ENCODE peak calls at places on chromosome 6, in seven cellular contexts. U, C, M, G, P, Q and T are unnamed samples.

GRCh38 chr6:5583528-5583927 is 322.2 kb downstream of the FARS2 start:
- DNase-seq in U (no peak), C (no peak), M (no peak), G (no peak), P (no peak), Q (no peak), T (no peak)

GRCh38 chr6:100078509-100078908 is 84.5 kb upstream of the MCHR2 start:
- DNase-seq in U (no peak), C (no peak), M (no peak), G (no peak), P (no peak), Q (no peak), T (no peak)

GRCh38 chr6:95354551-95354950 is 222.8 kb upstream of the MANEA start:
- DNase-seq in U (no peak), C (no peak), M (no peak), G (no peak), P (no peak), Q (no peak), T (no peak)

GRCh38 chr6:53294095-53294494 is 54.7 kb downstream of the ELOVL5 start:
- DNase-seq in U (no peak), C (no peak), M (no peak), G (peak; percentile 9), P (peak; percentile 41), Q (no peak), T (no peak)

GRCh38 chr6:44738652-44739141 is 351.2 kb downstream of the CDC5L start:
- DNase-seq in U (no peak), C (no peak), M (peak; percentile 30), G (no peak), P (peak; percentile 12), Q (no peak), T (peak; percentile 65)

GRCh38 chr6:26272171-26272631 is 92.8 kb upstream of the BTN3A2 start:
- DNase-seq in U (no peak), C (no peak), M (no peak), G (no peak), P (no peak), Q (no peak), T (no peak)

GRCh38 chr6:168226832-168227434 is 92.6 kb downstream of the DACT2 start:
- DNase-seq in U (no peak), C (no peak), M (no peak), G (no peak), P (no peak), Q (no peak), T (no peak)

GRCh38 chr6:138035070-138035469 is 72.1 kb downstream of the PERP start:
- DNase-seq in U (no peak), C (no peak), M (no peak), G (no peak), P (no peak), Q (no peak), T (no peak)

GRCh38 chr6:104705095-104705707 is 154.5 kb downstream of the HACE1 start:
- DNase-seq in U (no peak), C (no peak), M (no peak), G (no peak), P (no peak), Q (peak; percentile 50), T (no peak)

GRCh38 chr6:149332602-149333311 is 15.2 kb downstream of the TAB2 start:
- DNase-seq in U (no peak), C (no peak), M (no peak), G (peak; percentile 34), P (no peak), Q (no peak), T (no peak)

GRCh38 chr6:44856495-44856878 is 469.0 kb downstream of the CDC5L start:
- DNase-seq in U (no peak), C (no peak), M (no peak), G (no peak), P (no peak), Q (no peak), T (no peak)

GRCh38 chr6:139378882-139379341 is 4.5 kb upstream of the CITED2 start:
- DNase-seq in U (no peak), C (no peak), M (no peak), G (no peak), P (no peak), Q (no peak), T (no peak)

GRCh38 chr6:152669894-152670293 is 27.8 kb upstream of the MYCT1 start:
- DNase-seq in U (no peak), C (no peak), M (no peak), G (peak; percentile 13), P (no peak), Q (no peak), T (no peak)

GRCh38 chr6:29376003-29376402 is 912 bp upstream of the OR12D3 start:
- DNase-seq in U (no peak), C (no peak), M (no peak), G (no peak), P (no peak), Q (no peak), T (no peak)

GRCh38 chr6:134519456-134519855 is 201.5 kb upstream of the SGK1 start:
- DNase-seq in U (no peak), C (no peak), M (no peak), G (no peak), P (no peak), Q (no peak), T (no peak)

GRCh38 chr6:170393807-170394399 is 87.3 kb downstream of the FAM120B start:
- DNase-seq in U (no peak), C (no peak), M (no peak), G (no peak), P (no peak), Q (no peak), T (no peak)

GRCh38 chr6:12354499-12354898 is 64.3 kb downstream of the EDN1 start:
- DNase-seq in U (no peak), C (no peak), M (peak; percentile 22), G (no peak), P (no peak), Q (no peak), T (no peak)

GRCh38 chr6:25456249-25456648 is 177.1 kb downstream of the CARMIL1 start:
- DNase-seq in U (no peak), C (no peak), M (no peak), G (peak; percentile 12), P (no peak), Q (no peak), T (no peak)

GRCh38 chr6:105137388-105137787 is 42.4 kb downstream of the POPDC3 start:
- DNase-seq in U (no peak), C (peak; percentile 23), M (no peak), G (no peak), P (no peak), Q (no peak), T (no peak)

GRCh38 chr6:144661101-144661806 is 376.1 kb downstream of the UTRN start:
- DNase-seq in U (no peak), C (no peak), M (no peak), G (no peak), P (no peak), Q (no peak), T (peak; percentile 51)

GRCh38 chr6:106087548-106088325 is 1.6 kb downstream of the PRDM1 start:
- DNase-seq in U (no peak), C (peak; percentile 21), M (no peak), G (no peak), P (no peak), Q (no peak), T (no peak)

GRCh38 chr6:15978426-15978825 is 150.5 kb upstream of the MYLIP start:
- DNase-seq in U (no peak), C (no peak), M (no peak), G (no peak), P (no peak), Q (no peak), T (no peak)

GRCh38 chr6:138654715-138655634 is 118.6 kb upstream of the CCDC28A start:
- DNase-seq in U (no peak), C (no peak), M (no peak), G (no peak), P (no peak), Q (no peak), T (peak; percentile 17)

GRCh38 chr6:150250826-150251225 is 108.0 kb downstream of the PPP1R14C start:
- DNase-seq in U (peak; percentile 42), C (no peak), M (no peak), G (no peak), P (no peak), Q (no peak), T (no peak)

GRCh38 chr6:50602191-50602810 is 111.0 kb upstream of the TFAP2D start:
- DNase-seq in U (no peak), C (no peak), M (no peak), G (peak; percentile 4), P (no peak), Q (no peak), T (peak; percentile 6)

GRCh38 chr6:43175676-43176422 is 4.8 kb downstream of the SRF start:
- DNase-seq in U (no peak), C (no peak), M (no peak), G (no peak), P (no peak), Q (no peak), T (no peak)

GRCh38 chr6:133546098-133546497 is 304.9 kb downstream of the EYA4 start:
- DNase-seq in U (no peak), C (no peak), M (no peak), G (no peak), P (no peak), Q (no peak), T (no peak)

GRCh38 chr6:4133941-4134838 is 1.2 kb downstream of the ECI2 start:
- DNase-seq in U (no peak), C (no peak), M (no peak), G (no peak), P (no peak), Q (no peak), T (no peak)

GRCh38 chr6:15715060-15715459 is 52.2 kb upstream of the DTNBP1 start:
- DNase-seq in U (no peak), C (no peak), M (no peak), G (no peak), P (no peak), Q (no peak), T (no peak)

GRCh38 chr6:169921853-169922779 is 170.7 kb downstream of the ERMARD start:
- DNase-seq in U (no peak), C (no peak), M (no peak), G (no peak), P (no peak), Q (no peak), T (no peak)

GRCh38 chr6:6332240-6332639 is 11.8 kb upstream of the F13A1 start:
- DNase-seq in U (no peak), C (no peak), M (no peak), G (no peak), P (no peak), Q (no peak), T (no peak)

GRCh38 chr6:117550078-117550600 is 52.2 kb downstream of the GOPC start:
- DNase-seq in U (no peak), C (no peak), M (no peak), G (no peak), P (no peak), Q (no peak), T (no peak)

GRCh38 chr6:94071835-94072234 is 652.5 kb upstream of the EPHA7 start:
- DNase-seq in U (no peak), C (no peak), M (no peak), G (no peak), P (no peak), Q (no peak), T (no peak)

GRCh38 chr6:33620158-33620583 is 951 bp upstream of the ITPR3 start:
- DNase-seq in U (no peak), C (no peak), M (no peak), G (peak; percentile 17), P (no peak), Q (no peak), T (no peak)

GRCh38 chr6:141541766-141542324 is 590.9 kb upstream of the GJE1 start:
- DNase-seq in U (no peak), C (no peak), M (no peak), G (no peak), P (no peak), Q (no peak), T (no peak)

GRCh38 chr6:19465240-19465639 is 371.9 kb upstream of the ID4 start:
- DNase-seq in U (no peak), C (no peak), M (no peak), G (peak; percentile 28), P (no peak), Q (no peak), T (no peak)